ENCODE peak calls at places on chromosome 5, in six cellular contexts. A is gastrocnemius medialis; Q is NCI-H146; C is activated CD4-positive, alpha-beta memory T cell treated with anti-CD3 and anti-CD28 coated beads, Interleukin-2, amount 10 ng/mL, durations not matched to agents 7 days and 5 days; F is non-pigmented ciliary epithelial cell; T is activated CD8-positive, alpha-beta memory T cell treated with anti-CD3 and anti-CD28 coated beads for 48 hours. E is an unnamed sample.

GRCh38 chr5:55450050-55450765 is 84.6 kb downstream of the PLPP1 start:
- DNase-seq in F (peak), C (no peak), T (no peak), A (no peak), Q (no peak), E (no peak)

GRCh38 chr5:132265336-132266030 is 8.0 kb downstream of the PDLIM4 start:
- DNase-seq in Q (no peak), C (peak), A (no peak), T (no peak), F (peak), E (no peak)

GRCh38 chr5:88660326-88660946 is 222.5 kb downstream of the MEF2C start:
- DNase-seq in A (no peak), C (no peak), F (no peak), Q (peak), T (no peak), E (no peak)

GRCh38 chr5:158456756-158457155 is 597.8 kb upstream of the CLINT1 start:
- DNase-seq in Q (no peak), T (no peak), F (peak), A (no peak), C (no peak), E (no peak)

GRCh38 chr5:151758141-151758429 is 346 bp downstream of the ATOX1 start:
- DNase-seq in C (peak), Q (peak), F (no peak), T (no peak), A (peak), E (no peak)

GRCh38 chr5:76074487-76074886 is 8.7 kb upstream of the SV2C start:
- DNase-seq in F (no peak), C (peak), Q (no peak), T (no peak), A (no peak), E (no peak)

GRCh38 chr5:177507596-177508216 is 1.9 kb downstream of the DOK3 start:
- DNase-seq in F (no peak), C (no peak), A (no peak), T (no peak), Q (no peak), E (no peak)

GRCh38 chr5:53095931-53096525 is 13.5 kb downstream of the MOCS2 start:
- DNase-seq in F (peak), A (no peak), Q (peak), T (peak), C (peak), E (peak)

GRCh38 chr5:37739817-37740261 is 100.0 kb downstream of the GDNF start:
- DNase-seq in T (no peak), C (no peak), F (no peak), A (no peak), Q (no peak), E (no peak)

E was measured in neuronal stem cell.